ENCODE peak calls at places on chromosomes 3 and 15, in six cellular contexts. D is HepG2, V is endodermal cell, N is left ventricle myocardium inferior, Z is tibial artery, M is mesendoderm. A is an unnamed sample.

GRCh38 chr15:78540955-78541743 is 905 bp downstream of the PSMA4 start:
- DNase-seq in Z (no peak), D (no peak), V (no peak), N (no peak), M (peak; percentile 47), A (no peak)

GRCh38 chr3:107913671-107914070 is 177.2 kb downstream of the CD47 start:
- DNase-seq in D (no peak), M (no peak), N (no peak), Z (no peak), V (no peak), A (no peak)

GRCh38 chr3:23743141-23743784 is 62.5 kb upstream of the UBE2E1 start:
- DNase-seq in M (peak; percentile 68), V (peak; percentile 86), D (no peak), N (no peak), Z (no peak), A (no peak)

GRCh38 chr3:170079466-170080165 is 41.8 kb downstream of the GPR160 start:
- DNase-seq in V (no peak), D (peak; percentile 74), N (no peak), Z (no peak), M (no peak), A (no peak)

GRCh38 chr3:64011685-64012084 is 11.6 kb downstream of the PSMD6 start:
- DNase-seq in Z (no peak), N (no peak), M (no peak), D (no peak), V (no peak), A (no peak)

GRCh38 chr3:124569761-124570160 is 160.5 kb upstream of the UMPS start:
- DNase-seq in Z (no peak), D (no peak), V (no peak), M (no peak), N (peak; percentile 62), A (no peak)

GRCh38 chr15:56523521-56523920 is 58.6 kb upstream of the MNS1 start:
- DNase-seq in N (no peak), M (no peak), D (no peak), V (no peak), Z (no peak), A (no peak)

GRCh38 chr15:94602771-94603474 is 371.6 kb downstream of the MCTP2 start:
- DNase-seq in D (no peak), V (no peak), M (no peak), Z (no peak), N (no peak), A (no peak)

GRCh38 chr15:75070674-75071073 is 47.3 kb downstream of the PPCDC start:
- DNase-seq in N (no peak), Z (no peak), V (no peak), D (no peak), M (no peak), A (no peak)

GRCh38 chr3:58952128-58952917 is 97.5 kb downstream of the CFAP20DC start:
- DNase-seq in M (no peak), D (no peak), Z (no peak), N (no peak), V (no peak), A (no peak)

GRCh38 chr3:25165306-25165705 is 262.8 kb upstream of the RARB start:
- DNase-seq in M (no peak), N (no peak), V (no peak), D (no peak), Z (no peak), A (no peak)

GRCh38 chr3:14175383-14176037 is 2.9 kb downstream of the XPC start:
- DNase-seq in Z (no peak), D (no peak), N (no peak), V (no peak), M (no peak), A (peak; percentile 67)

GRCh38 chr3:126356373-126357298 is 572 bp downstream of the KLF15 start:
- DNase-seq in N (peak; percentile 56), V (peak; percentile 63), Z (peak; percentile 63), M (no peak), D (no peak), A (no peak)

GRCh38 chr15:34953851-34954250 is 15.7 kb downstream of the AQR start:
- DNase-seq in D (no peak), Z (no peak), N (no peak), V (no peak), M (no peak), A (no peak)

GRCh38 chr3:195762611-195763247 is 42.0 kb downstream of the MUC20 start:
- DNase-seq in Z (no peak), N (no peak), V (no peak), D (no peak), M (no peak), A (no peak)

GRCh38 chr3:120839120-120839519 is 68.9 kb upstream of the STXBP5L start:
- DNase-seq in V (no peak), N (no peak), M (no peak), Z (no peak), D (no peak), A (no peak)

GRCh38 chr15:48928877-48929538 is 34.7 kb downstream of the SHC4 start:
- DNase-seq in D (no peak), Z (no peak), M (no peak), V (no peak), N (no peak), A (no peak)

GRCh38 chr15:48869966-48870365 is 8.0 kb upstream of the EID1 start:
- DNase-seq in V (no peak), M (no peak), Z (no peak), D (no peak), N (no peak), A (no peak)

GRCh38 chr15:38624248-38625214 is 59.9 kb upstream of the RASGRP1 start:
- DNase-seq in N (no peak), Z (no peak), V (no peak), M (no peak), D (no peak), A (no peak)

GRCh38 chr3:173725507-173725906 is 328.0 kb downstream of the NLGN1 start:
- DNase-seq in N (no peak), Z (no peak), V (no peak), M (no peak), D (no peak), A (no peak)

GRCh38 chr3:153783106-153783505 is 338.1 kb upstream of the ARHGEF26 start:
- DNase-seq in V (no peak), N (no peak), D (no peak), Z (no peak), M (peak; percentile 25), A (no peak)

GRCh38 chr3:169512991-169513390 is 150.5 kb downstream of the MECOM start:
- DNase-seq in V (no peak), D (no peak), M (no peak), N (no peak), Z (no peak), A (no peak)

GRCh38 chr15:23857028-23857641 is 170.0 kb upstream of the NDN start:
- DNase-seq in D (peak; percentile 53), N (no peak), Z (no peak), V (peak; percentile 86), M (peak; percentile 71), A (no peak)

DNA sequence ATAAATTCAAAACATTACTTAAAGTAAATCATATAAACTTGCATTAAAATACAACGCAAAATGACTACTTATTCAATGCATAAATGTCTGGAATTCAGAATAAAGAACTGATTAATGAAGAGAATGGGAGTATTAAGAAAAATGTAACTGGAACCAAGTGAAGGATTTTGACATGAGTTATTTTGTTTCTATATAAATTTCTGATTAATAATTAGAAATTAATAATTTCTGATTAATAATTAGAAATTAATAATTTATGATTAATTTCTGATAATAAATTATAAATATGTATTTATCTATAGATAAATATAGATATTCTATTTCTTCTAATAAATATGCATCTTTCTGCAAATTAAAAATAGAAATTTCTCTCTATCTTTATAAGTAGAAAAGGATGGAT is 160.0 kb upstream of the STRIT1 start:
- DNase-seq in D (no peak), N (no peak), V (no peak), Z (no peak), M (no peak), A (no peak)
- H3K27me3 ChIP-seq in D (no peaks in the 10 kb centered on the region), N (no peaks in the 10 kb centered on the region), V (no peaks in the 10 kb centered on the region), Z (no peaks in the 10 kb centered on the region), M (no peaks in the 10 kb centered on the region), A (no peaks in the 10 kb centered on the region)

GRCh38 chr3:185400340-185400667 is 37.4 kb downstream of the MAP3K13 start:
- DNase-seq in D (no peak), V (no peak), M (no peak), N (no peak), Z (no peak), A (no peak)

GRCh38 chr3:185399629-185400339 is 36.8 kb downstream of the MAP3K13 start:
- DNase-seq in M (no peak), D (no peak), V (no peak), Z (no peak), N (no peak), A (no peak)

GRCh38 chr3:185402561-185402960 is 39.6 kb downstream of the MAP3K13 start:
- DNase-seq in V (no peak), Z (no peak), M (no peak), N (no peak), D (no peak), A (no peak)

GRCh38 chr3:185401319-185401955 is 38.5 kb downstream of the MAP3K13 start:
- DNase-seq in N (no peak), Z (no peak), V (no peak), D (no peak), M (no peak), A (no peak)

GRCh38 chr3:185400866-185401265 is 37.9 kb downstream of the MAP3K13 start:
- DNase-seq in V (no peak), Z (no peak), M (no peak), D (no peak), N (no peak), A (no peak)
- H3K27ac ChIP-seq in V (no peak overlapping the region), Z (no peak overlapping the region), M (no peak overlapping the region), D (no peak overlapping the region), N (no peak overlapping the region), A (no peak overlapping the region)

GRCh38 chr3:68931406-68932149 is 769 bp downstream of the TAFA4 start:
- DNase-seq in M (peak; percentile 10), Z (no peak), D (no peak), N (no peak), V (peak; percentile 63), A (no peak)
- H3K27me3 ChIP-seq in M (peaks cover 10% of the 10 kb centered on the region), Z (no peaks in the 10 kb centered on the region), D (peaks cover 21% of the 10 kb centered on the region), N (peaks cover 98% of the 10 kb centered on the region), V (peaks cover 54% of the 10 kb centered on the region), A (peaks cover 83% of the 10 kb centered on the region)

GRCh38 chr3:90026406-90026805 is 919.0 kb downstream of the EPHA3 start:
- DNase-seq in D (no peak), N (no peak), V (no peak), Z (no peak), M (no peak), A (no peak)

GRCh38 chr3:90024986-90025385 is 917.6 kb downstream of the EPHA3 start:
- DNase-seq in N (no peak), Z (no peak), V (no peak), D (no peak), M (no peak), A (no peak)
- H3K27ac ChIP-seq in N (no peak overlapping the region), Z (no peak overlapping the region), V (no peak overlapping the region), D (no peak overlapping the region), M (no peak overlapping the region), A (no peak overlapping the region)

GRCh38 chr3:184549793-184550585 is 11.6 kb upstream of the EPHB3 start:
- DNase-seq in N (no peak), M (no peak), D (no peak), V (no peak), Z (no peak), A (no peak)
- H3K27me3 ChIP-seq in N (peaks cover 51% of the 10 kb centered on the region), M (no peaks in the 10 kb centered on the region), D (peaks cover 44% of the 10 kb centered on the region), V (no peaks in the 10 kb centered on the region), Z (no peaks in the 10 kb centered on the region), A (no peaks in the 10 kb centered on the region)

DNA sequence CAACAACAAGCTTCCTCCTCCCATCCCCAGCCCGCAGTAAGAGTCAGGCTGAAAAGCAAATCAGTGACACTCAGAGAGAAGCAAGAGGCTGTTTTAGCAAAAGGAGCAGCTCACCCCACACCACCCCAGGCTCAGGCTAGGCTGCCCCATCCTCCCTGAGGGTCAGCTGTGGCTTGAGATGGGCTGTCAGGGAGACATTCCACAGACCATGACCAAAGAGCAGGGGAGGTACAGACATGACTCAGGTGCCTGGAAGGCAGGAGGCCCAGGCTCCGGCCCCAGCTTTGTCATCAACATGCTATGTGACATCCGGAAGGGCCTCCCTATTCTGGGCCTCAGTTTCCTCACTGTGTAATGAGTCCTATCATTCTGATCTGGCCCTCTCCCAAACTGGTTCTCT is 24.7 kb downstream of the HCN4 start:
- DNase-seq in N (no peak), M (no peak), D (no peak), Z (no peak), V (no peak), A (no peak)
- H3K27ac ChIP-seq in N (no peak overlapping the region), M (no peak overlapping the region), D (no peak overlapping the region), Z (no peak overlapping the region), V (no peak overlapping the region), A (no peak overlapping the region)

A was measured in CD4-positive, alpha-beta T cell.